ENCODE peak calls at places on chromosomes 3 and 15, in four cellular contexts. M is cardiac muscle cell, H is fibroblast of gingiva, W is A549. U is an unnamed sample.

GRCh38 chr15:74541494-74542191 is 623 bp downstream of the ARID3B start:
- DNase-seq in M (peak; percentile 22), H (peak; percentile 13), W (no peak), U (peak; percentile 32)

GRCh38 chr3:46102059-46102779 is 74.9 kb upstream of the XCR1 start:
- DNase-seq in M (no peak), H (no peak), W (no peak), U (no peak)

GRCh38 chr15:74635228-74635627 is 19.6 kb downstream of the CLK3 start:
- DNase-seq in M (peak; percentile 76), H (peak; percentile 40), W (peak; percentile 54), U (peak; percentile 65)

GRCh38 chr3:152298393-152299242 is 29.9 kb downstream of the MBNL1 start:
- DNase-seq in M (peak; percentile 97), H (peak; percentile 99), W (peak; percentile 34), U (peak; percentile 62)

GRCh38 chr15:69755571-69756310 is 303.1 kb downstream of the RPLP1 start:
- DNase-seq in M (peak; percentile 29), H (no peak), W (no peak), U (no peak)

GRCh38 chr3:129702934-129703712 is 96.6 kb upstream of the PLXND1 start:
- DNase-seq in M (no peak), H (no peak), W (no peak), U (no peak)

GRCh38 chr3:40387001-40387894 is at the start of gene ENTPD3:
- DNase-seq in M (peak; percentile 21), H (no peak), W (no peak), U (no peak)

GRCh38 chr3:161222662-161223061 is 1.6 kb downstream of the NMD3 start:
- DNase-seq in M (peak; percentile 70), H (no peak), W (no peak), U (no peak)

GRCh38 chr3:8500208-8500961 is 1.2 kb upstream of the LMCD1 start:
- DNase-seq in M (peak; percentile 71), H (no peak), W (no peak), U (no peak)

GRCh38 chr3:180421221-180421620 is 180.7 kb upstream of the TTC14 start:
- DNase-seq in M (peak; percentile 28), H (no peak), W (no peak), U (no peak)

GRCh38 chr3:46962990-46963389 is 13.6 kb downstream of the CCDC12 start:
- DNase-seq in M (no peak), H (no peak), W (no peak), U (no peak)